ENCODE peak calls at places on chromosomes 16 and 17, in eight cellular contexts. One of them, this sample, is unnamed.

GRCh38 chr17:47257651-47258339 is 4.2 kb downstream of the ITGB3 start:
- DNase-seq in posterior cingulate gyrus: no peak
- DNase-seq in NK-92 treated with Interleukin-12 subunit alpha and Interleukin-12 subunit beta, amount 100 ng/mL, for 24 hours: no peak
- DNase-seq in H9: no peak
- DNase-seq in NCI-H345: no peak
- DNase-seq in lung microvascular endothelial cell: peak; percentile 29
- DNase-seq in cortex of kidney: no peak
- DNase-seq in upper lobe of right lung: no peak
- DNase-seq in this sample: no peak

GRCh38 chr17:58004060-58004459 is 3.0 kb downstream of the SRSF1 start:
- DNase-seq in H9: no peak
- DNase-seq in posterior cingulate gyrus: no peak
- DNase-seq in upper lobe of right lung: no peak
- DNase-seq in NK-92 treated with Interleukin-12 subunit alpha and Interleukin-12 subunit beta, amount 100 ng/mL, for 24 hours: no peak
- DNase-seq in lung microvascular endothelial cell: no peak
- DNase-seq in cortex of kidney: no peak
- DNase-seq in NCI-H345: no peak
- DNase-seq in this sample: no peak

GRCh38 chr17:11324846-11325420 is 83.9 kb downstream of the SHISA6 start:
- DNase-seq in upper lobe of right lung: no peak
- DNase-seq in lung microvascular endothelial cell: no peak
- DNase-seq in NCI-H345: no peak
- DNase-seq in H9: peak; percentile 15
- DNase-seq in cortex of kidney: no peak
- DNase-seq in NK-92 treated with Interleukin-12 subunit alpha and Interleukin-12 subunit beta, amount 100 ng/mL, for 24 hours: no peak
- DNase-seq in posterior cingulate gyrus: no peak
- DNase-seq in this sample: no peak

GRCh38 chr17:81976332-81977210 is 858 bp upstream of the ASPSCR1 start:
- DNase-seq in NK-92 treated with Interleukin-12 subunit alpha and Interleukin-12 subunit beta, amount 100 ng/mL, for 24 hours: no peak
- DNase-seq in cortex of kidney: no peak
- DNase-seq in H9: peak; percentile 81
- DNase-seq in upper lobe of right lung: peak; percentile 86
- DNase-seq in lung microvascular endothelial cell: peak; percentile 14
- DNase-seq in NCI-H345: peak; percentile 81
- DNase-seq in posterior cingulate gyrus: peak; percentile 82
- DNase-seq in this sample: no peak

GRCh38 chr17:82929011-82929622 is 89.3 kb upstream of the ZNF750 start:
- DNase-seq in lung microvascular endothelial cell: no peak
- DNase-seq in H9: no peak
- DNase-seq in cortex of kidney: no peak
- DNase-seq in NK-92 treated with Interleukin-12 subunit alpha and Interleukin-12 subunit beta, amount 100 ng/mL, for 24 hours: no peak
- DNase-seq in NCI-H345: no peak
- DNase-seq in upper lobe of right lung: peak; percentile 60
- DNase-seq in posterior cingulate gyrus: peak; percentile 68
- DNase-seq in this sample: no peak

GRCh38 chr17:5418858-5419355 is 555 bp downstream of the NUP88 start:
- DNase-seq in NK-92 treated with Interleukin-12 subunit alpha and Interleukin-12 subunit beta, amount 100 ng/mL, for 24 hours: peak; percentile 41
- DNase-seq in NCI-H345: peak; percentile 9
- DNase-seq in upper lobe of right lung: no peak
- DNase-seq in lung microvascular endothelial cell: peak; percentile 89
- DNase-seq in cortex of kidney: no peak
- DNase-seq in H9: no peak
- DNase-seq in posterior cingulate gyrus: no peak
- DNase-seq in this sample: no peak

GRCh38 chr16:17757808-17758207 is 287.0 kb upstream of the XYLT1 start:
- DNase-seq in NCI-H345: no peak
- DNase-seq in cortex of kidney: no peak
- DNase-seq in H9: peak; percentile 82
- DNase-seq in posterior cingulate gyrus: no peak
- DNase-seq in upper lobe of right lung: no peak
- DNase-seq in lung microvascular endothelial cell: no peak
- DNase-seq in NK-92 treated with Interleukin-12 subunit alpha and Interleukin-12 subunit beta, amount 100 ng/mL, for 24 hours: no peak
- DNase-seq in this sample: no peak

GRCh38 chr17:56913000-56913866 is 616 bp downstream of the TRIM25 start:
- DNase-seq in cortex of kidney: no peak
- DNase-seq in lung microvascular endothelial cell: peak; percentile 36
- DNase-seq in posterior cingulate gyrus: peak; percentile 82
- DNase-seq in NCI-H345: peak; percentile 47
- DNase-seq in H9: peak; percentile 79
- DNase-seq in upper lobe of right lung: peak; percentile 69
- DNase-seq in NK-92 treated with Interleukin-12 subunit alpha and Interleukin-12 subunit beta, amount 100 ng/mL, for 24 hours: no peak
- DNase-seq in this sample: no peak

GRCh38 chr17:41652461-41652960 is 28.1 kb upstream of the KRT17 start:
- DNase-seq in H9: no peak
- DNase-seq in NK-92 treated with Interleukin-12 subunit alpha and Interleukin-12 subunit beta, amount 100 ng/mL, for 24 hours: no peak
- DNase-seq in NCI-H345: no peak
- DNase-seq in posterior cingulate gyrus: no peak
- DNase-seq in cortex of kidney: no peak
- DNase-seq in upper lobe of right lung: peak; percentile 64
- DNase-seq in lung microvascular endothelial cell: no peak
- DNase-seq in this sample: no peak

GRCh38 chr16:19238386-19238785 is 47.1 kb upstream of the CLEC19A start:
- DNase-seq in H9: no peak
- DNase-seq in cortex of kidney: no peak
- DNase-seq in posterior cingulate gyrus: no peak
- DNase-seq in NK-92 treated with Interleukin-12 subunit alpha and Interleukin-12 subunit beta, amount 100 ng/mL, for 24 hours: no peak
- DNase-seq in upper lobe of right lung: no peak
- DNase-seq in NCI-H345: peak; percentile 73
- DNase-seq in lung microvascular endothelial cell: no peak
- DNase-seq in this sample: no peak

GRCh38 chr17:3812284-3812683 is 11.3 kb upstream of the ITGAE start:
- DNase-seq in lung microvascular endothelial cell: no peak
- DNase-seq in NCI-H345: no peak
- DNase-seq in NK-92 treated with Interleukin-12 subunit alpha and Interleukin-12 subunit beta, amount 100 ng/mL, for 24 hours: no peak
- DNase-seq in cortex of kidney: no peak
- DNase-seq in H9: no peak
- DNase-seq in posterior cingulate gyrus: no peak
- DNase-seq in upper lobe of right lung: no peak
- DNase-seq in this sample: no peak

GRCh38 chr17:18182190-18182977 is 1.2 kb upstream of the ALKBH5 start:
- DNase-seq in posterior cingulate gyrus: peak; percentile 83
- DNase-seq in NCI-H345: no peak
- DNase-seq in NK-92 treated with Interleukin-12 subunit alpha and Interleukin-12 subunit beta, amount 100 ng/mL, for 24 hours: no peak
- DNase-seq in lung microvascular endothelial cell: no peak
- DNase-seq in H9: peak; percentile 50
- DNase-seq in cortex of kidney: no peak
- DNase-seq in upper lobe of right lung: no peak
- DNase-seq in this sample: no peak

GRCh38 chr17:72706396-72706981 is 386.0 kb downstream of the SLC39A11 start:
- DNase-seq in posterior cingulate gyrus: no peak
- DNase-seq in NCI-H345: no peak
- DNase-seq in H9: no peak
- DNase-seq in upper lobe of right lung: no peak
- DNase-seq in lung microvascular endothelial cell: no peak
- DNase-seq in cortex of kidney: no peak
- DNase-seq in NK-92 treated with Interleukin-12 subunit alpha and Interleukin-12 subunit beta, amount 100 ng/mL, for 24 hours: no peak
- DNase-seq in this sample: no peak

GRCh38 chr16:24035127-24035842 is 199.5 kb downstream of the PRKCB start:
- DNase-seq in upper lobe of right lung: no peak
- DNase-seq in H9: no peak
- DNase-seq in lung microvascular endothelial cell: no peak
- DNase-seq in NCI-H345: no peak
- DNase-seq in posterior cingulate gyrus: no peak
- DNase-seq in NK-92 treated with Interleukin-12 subunit alpha and Interleukin-12 subunit beta, amount 100 ng/mL, for 24 hours: no peak
- DNase-seq in cortex of kidney: no peak
- DNase-seq in this sample: no peak

GRCh38 chr16:77212736-77213541 is 13.7 kb downstream of the SYCE1L start:
- DNase-seq in NCI-H345: peak; percentile 48
- DNase-seq in lung microvascular endothelial cell: peak; percentile 71
- DNase-seq in posterior cingulate gyrus: peak; percentile 88
- DNase-seq in H9: peak; percentile 85
- DNase-seq in NK-92 treated with Interleukin-12 subunit alpha and Interleukin-12 subunit beta, amount 100 ng/mL, for 24 hours: no peak
- DNase-seq in upper lobe of right lung: peak; percentile 86
- DNase-seq in cortex of kidney: no peak
- DNase-seq in this sample: no peak

GRCh38 chr17:56592487-56593072 is 919 bp upstream of the NOG start:
- DNase-seq in H9: peak; percentile 84
- DNase-seq in cortex of kidney: no peak
- DNase-seq in lung microvascular endothelial cell: peak; percentile 70
- DNase-seq in NCI-H345: peak; percentile 48
- DNase-seq in upper lobe of right lung: peak; percentile 83
- DNase-seq in NK-92 treated with Interleukin-12 subunit alpha and Interleukin-12 subunit beta, amount 100 ng/mL, for 24 hours: no peak
- DNase-seq in posterior cingulate gyrus: peak; percentile 88
- DNase-seq in this sample: peak; percentile 82

GRCh38 chr16:84138824-84139627 is 6.0 kb downstream of the HSDL1 start:
- DNase-seq in NK-92 treated with Interleukin-12 subunit alpha and Interleukin-12 subunit beta, amount 100 ng/mL, for 24 hours: no peak
- DNase-seq in cortex of kidney: no peak
- DNase-seq in upper lobe of right lung: no peak
- DNase-seq in H9: no peak
- DNase-seq in posterior cingulate gyrus: no peak
- DNase-seq in lung microvascular endothelial cell: peak; percentile 74
- DNase-seq in NCI-H345: peak; percentile 55
- DNase-seq in this sample: no peak

GRCh38 chr17:1467898-1468492 is 12.0 kb upstream of the CRK start:
- DNase-seq in NCI-H345: no peak
- DNase-seq in lung microvascular endothelial cell: no peak
- DNase-seq in NK-92 treated with Interleukin-12 subunit alpha and Interleukin-12 subunit beta, amount 100 ng/mL, for 24 hours: no peak
- DNase-seq in H9: no peak
- DNase-seq in posterior cingulate gyrus: no peak
- DNase-seq in cortex of kidney: no peak
- DNase-seq in upper lobe of right lung: peak; percentile 87
- DNase-seq in this sample: no peak

GRCh38 chr16:64061621-64062020 is 1060.2 kb downstream of the CDH11 start:
- DNase-seq in NK-92 treated with Interleukin-12 subunit alpha and Interleukin-12 subunit beta, amount 100 ng/mL, for 24 hours: no peak
- DNase-seq in cortex of kidney: no peak
- DNase-seq in posterior cingulate gyrus: no peak
- DNase-seq in upper lobe of right lung: no peak
- DNase-seq in lung microvascular endothelial cell: no peak
- DNase-seq in NCI-H345: no peak
- DNase-seq in H9: no peak
- DNase-seq in this sample: no peak

GRCh38 chr17:75517277-75517865 is 1.0 kb downstream of the TSEN54 start:
- DNase-seq in lung microvascular endothelial cell: no peak
- DNase-seq in NCI-H345: peak; percentile 18
- DNase-seq in cortex of kidney: no peak
- DNase-seq in NK-92 treated with Interleukin-12 subunit alpha and Interleukin-12 subunit beta, amount 100 ng/mL, for 24 hours: peak; percentile 45
- DNase-seq in H9: peak; percentile 71
- DNase-seq in upper lobe of right lung: peak; percentile 65
- DNase-seq in posterior cingulate gyrus: no peak
- DNase-seq in this sample: no peak

GRCh38 chr16:67923414-67924127 is 8.1 kb downstream of the CTRL start:
- DNase-seq in cortex of kidney: no peak
- DNase-seq in lung microvascular endothelial cell: no peak
- DNase-seq in NK-92 treated with Interleukin-12 subunit alpha and Interleukin-12 subunit beta, amount 100 ng/mL, for 24 hours: no peak
- DNase-seq in posterior cingulate gyrus: peak; percentile 93
- DNase-seq in upper lobe of right lung: no peak
- DNase-seq in H9: no peak
- DNase-seq in NCI-H345: peak; percentile 82
- DNase-seq in this sample: no peak

GRCh38 chr17:39231587-39232551 is 6.1 kb upstream of the STAC2 start:
- DNase-seq in NCI-H345: peak; percentile 39
- DNase-seq in cortex of kidney: no peak
- DNase-seq in H9: peak; percentile 89
- DNase-seq in NK-92 treated with Interleukin-12 subunit alpha and Interleukin-12 subunit beta, amount 100 ng/mL, for 24 hours: no peak
- DNase-seq in lung microvascular endothelial cell: peak; percentile 57
- DNase-seq in upper lobe of right lung: peak; percentile 81
- DNase-seq in posterior cingulate gyrus: peak; percentile 90
- DNase-seq in this sample: no peak

GRCh38 chr16:10738231-10739077 is 5.2 kb upstream of the NUBP1 start:
- DNase-seq in upper lobe of right lung: no peak
- DNase-seq in posterior cingulate gyrus: peak; percentile 89
- DNase-seq in NCI-H345: no peak
- DNase-seq in NK-92 treated with Interleukin-12 subunit alpha and Interleukin-12 subunit beta, amount 100 ng/mL, for 24 hours: peak; percentile 58
- DNase-seq in cortex of kidney: no peak
- DNase-seq in H9: peak; percentile 36
- DNase-seq in lung microvascular endothelial cell: peak; percentile 82
- DNase-seq in this sample: peak; percentile 80

GRCh38 chr16:12688972-12689850 is 114.5 kb downstream of the CPPED1 start:
- DNase-seq in NK-92 treated with Interleukin-12 subunit alpha and Interleukin-12 subunit beta, amount 100 ng/mL, for 24 hours: no peak
- DNase-seq in lung microvascular endothelial cell: no peak
- DNase-seq in NCI-H345: no peak
- DNase-seq in posterior cingulate gyrus: no peak
- DNase-seq in H9: no peak
- DNase-seq in upper lobe of right lung: no peak
- DNase-seq in cortex of kidney: no peak
- DNase-seq in this sample: no peak

GRCh38 chr17:76683011-76683755 is 27.6 kb downstream of the MXRA7 start:
- DNase-seq in cortex of kidney: no peak
- DNase-seq in upper lobe of right lung: no peak
- DNase-seq in H9: no peak
- DNase-seq in posterior cingulate gyrus: no peak
- DNase-seq in NCI-H345: no peak
- DNase-seq in lung microvascular endothelial cell: no peak
- DNase-seq in NK-92 treated with Interleukin-12 subunit alpha and Interleukin-12 subunit beta, amount 100 ng/mL, for 24 hours: no peak
- DNase-seq in this sample: no peak

GRCh38 chr17:76224321-76224852 is 15.9 kb downstream of the RNF157 start:
- DNase-seq in upper lobe of right lung: no peak
- DNase-seq in posterior cingulate gyrus: no peak
- DNase-seq in H9: no peak
- DNase-seq in cortex of kidney: no peak
- DNase-seq in NK-92 treated with Interleukin-12 subunit alpha and Interleukin-12 subunit beta, amount 100 ng/mL, for 24 hours: no peak
- DNase-seq in lung microvascular endothelial cell: no peak
- DNase-seq in NCI-H345: no peak
- DNase-seq in this sample: no peak

GRCh38 chr16:11949527-11949926 is 7.7 kb upstream of the NPIPB2 start:
- DNase-seq in NCI-H345: peak; percentile 41
- DNase-seq in upper lobe of right lung: peak; percentile 68
- DNase-seq in lung microvascular endothelial cell: peak; percentile 60
- DNase-seq in H9: peak; percentile 64
- DNase-seq in cortex of kidney: no peak
- DNase-seq in NK-92 treated with Interleukin-12 subunit alpha and Interleukin-12 subunit beta, amount 100 ng/mL, for 24 hours: no peak
- DNase-seq in posterior cingulate gyrus: no peak
- DNase-seq in this sample: no peak

GRCh38 chr17:42113293-42114069 is 967 bp upstream of the DHX58 start:
- DNase-seq in cortex of kidney: no peak
- DNase-seq in H9: no peak
- DNase-seq in lung microvascular endothelial cell: no peak
- DNase-seq in upper lobe of right lung: no peak
- DNase-seq in NCI-H345: no peak
- DNase-seq in NK-92 treated with Interleukin-12 subunit alpha and Interleukin-12 subunit beta, amount 100 ng/mL, for 24 hours: no peak
- DNase-seq in posterior cingulate gyrus: no peak
- DNase-seq in this sample: no peak

GRCh38 chr17:9669551-9670008 is 24.3 kb downstream of the USP43 start:
- DNase-seq in cortex of kidney: no peak
- DNase-seq in NCI-H345: no peak
- DNase-seq in posterior cingulate gyrus: peak; percentile 62
- DNase-seq in NK-92 treated with Interleukin-12 subunit alpha and Interleukin-12 subunit beta, amount 100 ng/mL, for 24 hours: no peak
- DNase-seq in upper lobe of right lung: peak; percentile 66
- DNase-seq in H9: no peak
- DNase-seq in lung microvascular endothelial cell: no peak
- DNase-seq in this sample: no peak

GRCh38 chr17:3497101-3497500 is 21.3 kb downstream of the ASPA start:
- DNase-seq in lung microvascular endothelial cell: no peak
- DNase-seq in upper lobe of right lung: no peak
- DNase-seq in posterior cingulate gyrus: no peak
- DNase-seq in cortex of kidney: no peak
- DNase-seq in NCI-H345: no peak
- DNase-seq in H9: no peak
- DNase-seq in NK-92 treated with Interleukin-12 subunit alpha and Interleukin-12 subunit beta, amount 100 ng/mL, for 24 hours: no peak
- DNase-seq in this sample: no peak

GRCh38 chr16:70437017-70437581 is 1.8 kb downstream of the ST3GAL2 start:
- DNase-seq in NK-92 treated with Interleukin-12 subunit alpha and Interleukin-12 subunit beta, amount 100 ng/mL, for 24 hours: no peak
- DNase-seq in cortex of kidney: no peak
- DNase-seq in H9: peak; percentile 86
- DNase-seq in NCI-H345: no peak
- DNase-seq in upper lobe of right lung: no peak
- DNase-seq in lung microvascular endothelial cell: no peak
- DNase-seq in posterior cingulate gyrus: peak; percentile 72
- DNase-seq in this sample: no peak

GRCh38 chr16:65532846-65533245 is 411.0 kb upstream of the CDH11 start:
- DNase-seq in posterior cingulate gyrus: no peak
- DNase-seq in upper lobe of right lung: no peak
- DNase-seq in H9: no peak
- DNase-seq in lung microvascular endothelial cell: no peak
- DNase-seq in NCI-H345: no peak
- DNase-seq in NK-92 treated with Interleukin-12 subunit alpha and Interleukin-12 subunit beta, amount 100 ng/mL, for 24 hours: no peak
- DNase-seq in cortex of kidney: no peak
- DNase-seq in this sample: no peak

GRCh38 chr16:977896-978295 is 3.7 kb upstream of the SOX8 start:
- DNase-seq in lung microvascular endothelial cell: no peak
- DNase-seq in NK-92 treated with Interleukin-12 subunit alpha and Interleukin-12 subunit beta, amount 100 ng/mL, for 24 hours: no peak
- DNase-seq in posterior cingulate gyrus: peak; percentile 15
- DNase-seq in H9: no peak
- DNase-seq in NCI-H345: no peak
- DNase-seq in cortex of kidney: no peak
- DNase-seq in upper lobe of right lung: no peak
- DNase-seq in this sample: no peak

GRCh38 chr17:35797918-35798317 is 2.5 kb upstream of the MMP28 start:
- DNase-seq in lung microvascular endothelial cell: no peak
- DNase-seq in cortex of kidney: no peak
- DNase-seq in NCI-H345: no peak
- DNase-seq in posterior cingulate gyrus: no peak
- DNase-seq in H9: no peak
- DNase-seq in upper lobe of right lung: no peak
- DNase-seq in NK-92 treated with Interleukin-12 subunit alpha and Interleukin-12 subunit beta, amount 100 ng/mL, for 24 hours: no peak
- DNase-seq in this sample: no peak

This sample was measured in dorsolateral prefrontal cortex.